ENCODE peak calls at places on chromosomes 3 and 15, in five cellular contexts. Y, L, U, E and A are unnamed samples.

GRCh38 chr3:194565597-194566190 is 67.5 kb downstream of the TMEM44 start:
- DNase-seq in L (peak), E (no peak), U (no peak), Y (no peak), A (no peak)

GRCh38 chr3:4824948-4825325 is 154.3 kb upstream of the BHLHE40 start:
- DNase-seq in Y (no peak), U (no peak), E (no peak), L (peak), A (no peak)

GRCh38 chr15:93126496-93127083 is 37.6 kb upstream of the RGMA start:
- DNase-seq in E (peak), U (no peak), Y (peak), L (no peak), A (no peak)

GRCh38 chr3:192929755-192930491 is 12.3 kb upstream of the MB21D2 start:
- DNase-seq in Y (no peak), L (peak), E (no peak), U (no peak), A (no peak)

GRCh38 chr3:11445883-11446282 is 173.7 kb downstream of the ATG7 start:
- DNase-seq in U (no peak), E (peak), L (peak), Y (no peak), A (no peak)

GRCh38 chr3:196712514-196713413 is 587 bp downstream of the PIGX start:
- DNase-seq in E (peak), L (peak), U (peak), Y (peak), A (peak)

GRCh38 chr3:130850846-130851245 is 43.0 kb upstream of the ATP2C1 start:
- DNase-seq in U (no peak), L (no peak), Y (no peak), E (no peak), A (no peak)

GRCh38 chr15:48622227-48622626 is 23.3 kb downstream of the FBN1 start:
- DNase-seq in U (no peak), E (no peak), L (no peak), Y (no peak), A (no peak)